ENCODE peak calls at places on chromosome 17, in ten cellular contexts. R is AG10803, N is fibroblast of pulmonary artery, Y is AG04449, M is GM12865, U is H7, I is esophagus squamous epithelium, P is PC-3, K is choroid plexus epithelial cell, O is esophagus muscularis mucosa. A is an unnamed sample.
A peak's percentile ranks its signal among the peaks of the same experiment; 100 is the strongest.

GRCh38 chr17:64315032-64315490 is 52.0 kb upstream of the TEX2 start:
- DNase-seq in K (no peak), N (peak; percentile 97), R (peak; percentile 66), Y (no peak), O (peak; percentile 96), U (no peak), I (no peak), P (no peak), M (no peak), A (no peak)

GRCh38 chr17:20174588-20175265 is 165.6 kb downstream of the SPECC1 start:
- DNase-seq in I (no peak), R (peak; percentile 41), Y (no peak), K (peak; percentile 63), U (no peak), M (no peak), P (peak; percentile 84), N (peak; percentile 24), O (no peak), A (no peak)

GRCh38 chr17:77374170-77374936 is 233.6 kb downstream of the SEC14L1 start:
- DNase-seq in Y (no peak), N (peak; percentile 92), I (no peak), U (peak; percentile 99), M (no peak), R (peak; percentile 85), P (no peak), O (peak; percentile 96), K (peak; percentile 91), A (peak; percentile 83)

GRCh38 chr17:83118071-83118841 is 38.8 kb downstream of the METRNL start:
- DNase-seq in Y (no peak), N (no peak), K (no peak), O (no peak), M (no peak), I (no peak), U (peak; percentile 70), R (no peak), P (no peak), A (no peak)

GRCh38 chr17:73423806-73424205 is 112.0 kb upstream of the CDC42EP4 start:
- DNase-seq in K (no peak), I (no peak), U (peak; percentile 30), N (no peak), M (no peak), O (no peak), P (no peak), Y (no peak), R (no peak), A (no peak)

GRCh38 chr17:79558573-79558900 is 52.3 kb downstream of the RBFOX3 start:
- DNase-seq in I (no peak), Y (no peak), P (no peak), R (no peak), K (no peak), N (no peak), U (peak; percentile 43), M (no peak), O (no peak), A (no peak)

GRCh38 chr17:39045948-39046679 is 78.9 kb upstream of the FBXO47 start:
- DNase-seq in P (no peak), I (no peak), R (no peak), N (no peak), K (no peak), U (peak; percentile 41), Y (no peak), M (no peak), O (no peak), A (no peak)

GRCh38 chr17:51169340-51169739 is 3.1 kb downstream of the NME2 start:
- DNase-seq in I (no peak), M (no peak), O (no peak), Y (no peak), R (no peak), P (no peak), N (no peak), K (no peak), U (no peak), A (no peak)

GRCh38 chr17:11986179-11986938 is 10.9 kb downstream of the ZNF18 start:
- DNase-seq in O (no peak), U (no peak), I (no peak), M (no peak), N (no peak), R (peak; percentile 65), P (no peak), K (peak; percentile 38), Y (no peak), A (no peak)

GRCh38 chr17:10513284-10514067 is 4.9 kb downstream of the MYH1 start:
- DNase-seq in I (no peak), N (peak; percentile 25), O (no peak), P (no peak), Y (no peak), R (peak; percentile 89), U (no peak), K (no peak), M (no peak), A (no peak)

GRCh38 chr17:75587718-75588545 is at the start of gene MYO15B:
- DNase-seq in O (no peak), U (peak; percentile 95), I (no peak), Y (no peak), K (peak; percentile 9), P (no peak), R (no peak), M (no peak), N (no peak), A (peak; percentile 59)
- H3K4me3 ChIP-seq in O (peak within 1 kb of the TSS; percentile 79), U (peak within 1 kb of the TSS; percentile 50), I (peak within 1 kb of the TSS; percentile 70), Y (peak within 1 kb of the TSS; percentile 34), K (peak within 1 kb of the TSS; percentile 42), P (peak within 1 kb of the TSS; percentile 54), R (peak within 1 kb of the TSS; percentile 9), M (peak within 1 kb of the TSS; percentile 38), N (peak within 1 kb of the TSS; percentile 21), A (peak within 1 kb of the TSS; percentile 20)

DNA sequence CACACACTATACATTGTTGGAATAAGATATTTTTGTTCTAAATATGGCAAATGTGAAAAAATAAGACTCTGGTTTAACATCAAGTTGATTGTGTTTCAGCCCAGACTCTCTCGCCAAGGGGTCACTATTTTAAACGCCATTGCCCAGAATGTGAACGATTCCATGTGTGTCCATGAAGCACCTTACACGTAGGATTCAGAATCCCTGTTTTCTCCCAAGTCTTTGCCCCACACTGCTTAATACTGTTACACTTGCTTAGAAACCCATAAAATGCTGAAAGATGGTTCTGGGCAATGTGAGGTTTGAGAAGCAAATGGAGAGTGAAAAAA is 7.7 kb downstream of the HS3ST3B1 start:
- DNase-seq in K (no peak), O (no peak), U (no peak), R (no peak), P (no peak), I (no peak), Y (no peak), M (no peak), N (no peak), A (peak; percentile 44)
- H3K4me3 ChIP-seq in K (peak overlapping the region; percentile 72), O (peak overlapping the region; percentile 50), U (peak overlapping the region; percentile 55), R (peak overlapping the region; percentile 45), P (no peak overlapping the region), I (peak overlapping the region; percentile 60), Y (peak overlapping the region; percentile 55), M (no peak overlapping the region), N (peak overlapping the region; percentile 68), A (peak overlapping the region; percentile 79)

DNA sequence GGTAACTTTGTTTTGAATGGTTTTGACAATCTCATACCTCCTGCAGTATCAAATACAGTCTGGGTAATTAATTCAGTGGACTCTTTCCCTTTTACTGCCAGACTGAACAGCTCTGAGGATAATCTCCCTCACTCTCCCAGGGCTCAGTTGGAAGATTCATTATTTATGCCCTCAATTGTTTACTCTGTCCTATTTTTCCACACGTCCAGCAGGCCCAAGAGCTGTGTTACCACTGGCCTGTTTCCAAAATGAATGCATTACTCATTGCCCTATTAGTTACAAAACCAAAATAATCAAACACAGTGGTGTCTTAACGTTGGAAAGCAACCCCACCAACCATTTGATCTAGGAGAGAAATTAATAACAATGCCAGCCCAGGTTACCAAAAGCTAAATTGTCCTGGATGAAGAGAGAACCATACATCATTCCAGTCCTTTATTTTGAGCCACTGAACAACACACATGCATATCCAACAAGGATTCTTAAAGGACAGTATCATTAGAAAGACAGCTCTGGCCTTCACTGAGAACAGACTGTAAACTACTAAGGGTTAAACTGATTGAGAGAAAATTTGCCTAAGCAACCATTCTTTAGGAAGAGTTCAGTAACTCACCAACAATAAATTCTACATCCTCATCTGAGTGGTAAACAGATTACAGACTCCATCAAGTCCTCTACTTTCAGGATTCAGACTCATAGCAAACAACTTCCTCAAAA is 34.5 kb downstream of the FAM222B start:
- DNase-seq in Y (peak; percentile 52), U (no peak), I (no peak), K (peak; percentile 92), R (peak; percentile 91), P (peak; percentile 74), O (no peak), M (no peak), N (peak; percentile 86), A (no peak)
- H3K4me3 ChIP-seq in Y (no peak overlapping the region), U (no peak overlapping the region), I (no peak overlapping the region), K (no peak overlapping the region), R (no peak overlapping the region), P (peak overlapping the region; percentile 48), O (peak overlapping the region; percentile 6), M (no peak overlapping the region), N (peak overlapping the region; percentile 34), A (no peak overlapping the region)

GRCh38 chr17:2405247-2405926 is 4.5 kb upstream of the MNT start:
- DNase-seq in O (no peak), R (peak; percentile 94), P (peak; percentile 87), K (peak; percentile 94), M (no peak), U (no peak), Y (no peak), I (no peak), N (peak; percentile 88), A (no peak)

GRCh38 chr17:2403044-2403443 is 2.2 kb upstream of the MNT start:
- DNase-seq in M (no peak), I (no peak), P (no peak), R (no peak), N (no peak), Y (no peak), O (no peak), U (no peak), K (no peak), A (no peak)

GRCh38 chr17:2406271-2406902 is 5.5 kb upstream of the MNT start:
- DNase-seq in I (no peak), R (no peak), P (peak; percentile 55), M (no peak), Y (no peak), N (no peak), K (no peak), O (no peak), U (no peak), A (no peak)

GRCh38 chr17:2410951-2411350 is 10.1 kb upstream of the MNT start:
- DNase-seq in P (no peak), R (no peak), Y (no peak), K (no peak), M (no peak), N (no peak), U (no peak), I (no peak), O (no peak), A (no peak)

GRCh38 chr17:2406903-2407790 is 6.3 kb upstream of the MNT start:
- DNase-seq in I (no peak), P (peak; percentile 95), U (no peak), O (no peak), Y (no peak), M (no peak), R (peak; percentile 86), K (peak; percentile 91), N (peak; percentile 88), A (no peak)
- H3K4me3 ChIP-seq in I (no peak overlapping the region), P (peak overlapping the region; percentile 36), U (no peak overlapping the region), O (no peak overlapping the region), Y (no peak overlapping the region), M (no peak overlapping the region), R (no peak overlapping the region), K (no peak overlapping the region), N (no peak overlapping the region), A (no peak overlapping the region)

GRCh38 chr17:34979153-34979552 is 1.2 kb upstream of the LIG3 start:
- DNase-seq in U (peak; percentile 9), K (no peak), I (no peak), R (no peak), M (no peak), O (no peak), Y (no peak), N (no peak), P (no peak), A (no peak)
- H3K4me3 ChIP-seq in U (no peak overlapping the region), K (no peak overlapping the region), I (no peak overlapping the region), R (no peak overlapping the region), M (peak overlapping the region; percentile 93), O (no peak overlapping the region), Y (no peak overlapping the region), N (no peak overlapping the region), P (no peak overlapping the region), A (no peak overlapping the region)

A was measured in neuronal stem cell.